ENCODE peak calls at places on chromosomes 16 and 17, in four cellular contexts. One of them, this sample, is unnamed.

GRCh38 chr16:25060920-25061319 is 45.8 kb upstream of the ARHGAP17 start:
- DNase-seq in PC-9: no peak
- DNase-seq in GM23338: no peak
- DNase-seq in HCT116: no peak
- DNase-seq in this sample: no peak

GRCh38 chr17:48270896-48271295 is 159.1 kb downstream of the SKAP1 start:
- DNase-seq in PC-9: no peak
- DNase-seq in GM23338: no peak
- DNase-seq in HCT116: no peak
- DNase-seq in this sample: no peak

GRCh38 chr16:17901309-17901708 is 430.5 kb upstream of the XYLT1 start:
- DNase-seq in PC-9: no peak
- DNase-seq in GM23338: no peak
- DNase-seq in HCT116: no peak
- DNase-seq in this sample: no peak

GRCh38 chr17:2106308-2106707 is 51.4 kb downstream of the HIC1 start:
- DNase-seq in PC-9: no peak
- DNase-seq in GM23338: no peak
- DNase-seq in HCT116: no peak
- DNase-seq in this sample: no peak

GRCh38 chr16:57565461-57565860 is 23.0 kb downstream of the ADGRG5 start:
- DNase-seq in PC-9: no peak
- DNase-seq in GM23338: no peak
- DNase-seq in HCT116: no peak
- DNase-seq in this sample: no peak

GRCh38 chr16:88303890-88304819 is 78.6 kb upstream of the ZNF469 start:
- DNase-seq in PC-9: peak; percentile 73
- DNase-seq in GM23338: no peak
- DNase-seq in HCT116: no peak
- DNase-seq in this sample: peak; percentile 65

GRCh38 chr16:49330562-49331201 is 42.9 kb upstream of the C16orf78 start:
- DNase-seq in PC-9: no peak
- DNase-seq in GM23338: no peak
- DNase-seq in HCT116: no peak
- DNase-seq in this sample: no peak

GRCh38 chr17:60390881-60391418 is 983 bp downstream of the USP32 start:
- DNase-seq in PC-9: peak; percentile 17
- DNase-seq in GM23338: no peak
- DNase-seq in HCT116: no peak
- DNase-seq in this sample: peak; percentile 36

GRCh38 chr16:88763502-88764053 is 21.4 kb downstream of the PIEZO1 start:
- DNase-seq in PC-9: peak; percentile 95
- DNase-seq in GM23338: peak; percentile 97
- DNase-seq in HCT116: no peak
- DNase-seq in this sample: no peak

GRCh38 chr16:66906916-66907836 is 11.5 kb downstream of the CDH16 start:
- DNase-seq in PC-9: no peak
- DNase-seq in GM23338: no peak
- DNase-seq in HCT116: no peak
- DNase-seq in this sample: no peak

GRCh38 chr16:49602201-49603041 is 228.8 kb downstream of the C16orf78 start:
- DNase-seq in PC-9: no peak
- DNase-seq in GM23338: no peak
- DNase-seq in HCT116: no peak
- DNase-seq in this sample: no peak

GRCh38 chr17:10059684-10060211 is 138.7 kb downstream of the GAS7 start:
- DNase-seq in PC-9: no peak
- DNase-seq in GM23338: peak; percentile 41
- DNase-seq in HCT116: no peak
- DNase-seq in this sample: no peak

GRCh38 chr17:59462385-59462784 is 103.0 kb upstream of the DHX40 start:
- DNase-seq in PC-9: no peak
- DNase-seq in GM23338: no peak
- DNase-seq in HCT116: no peak
- DNase-seq in this sample: no peak

GRCh38 chr17:33940769-33941168 is 314.3 kb upstream of the CCL2 start:
- DNase-seq in PC-9: no peak
- DNase-seq in GM23338: no peak
- DNase-seq in HCT116: no peak
- DNase-seq in this sample: no peak

GRCh38 chr17:78753316-78754250 is 28.5 kb downstream of the CYTH1 start:
- DNase-seq in PC-9: no peak
- DNase-seq in GM23338: no peak
- DNase-seq in HCT116: no peak
- DNase-seq in this sample: no peak

GRCh38 chr16:3074860-3075545 is 9.6 kb downstream of the IL32 start:
- DNase-seq in PC-9: no peak
- DNase-seq in GM23338: no peak
- DNase-seq in HCT116: no peak
- DNase-seq in this sample: no peak

GRCh38 chr17:31373150-31374082 is 18.1 kb upstream of the RAB11FIP4 start:
- DNase-seq in PC-9: no peak
- DNase-seq in GM23338: peak; percentile 74
- DNase-seq in HCT116: peak; percentile 8
- DNase-seq in this sample: peak; percentile 39

GRCh38 chr17:2707721-2708584 is 3.6 kb downstream of the CLUH start:
- DNase-seq in PC-9: no peak
- DNase-seq in GM23338: peak; percentile 79
- DNase-seq in HCT116: no peak
- DNase-seq in this sample: no peak

GRCh38 chr17:43914451-43914850 is 7.1 kb upstream of the MPP2 start:
- DNase-seq in PC-9: no peak
- DNase-seq in GM23338: no peak
- DNase-seq in HCT116: no peak
- DNase-seq in this sample: no peak

DNA sequence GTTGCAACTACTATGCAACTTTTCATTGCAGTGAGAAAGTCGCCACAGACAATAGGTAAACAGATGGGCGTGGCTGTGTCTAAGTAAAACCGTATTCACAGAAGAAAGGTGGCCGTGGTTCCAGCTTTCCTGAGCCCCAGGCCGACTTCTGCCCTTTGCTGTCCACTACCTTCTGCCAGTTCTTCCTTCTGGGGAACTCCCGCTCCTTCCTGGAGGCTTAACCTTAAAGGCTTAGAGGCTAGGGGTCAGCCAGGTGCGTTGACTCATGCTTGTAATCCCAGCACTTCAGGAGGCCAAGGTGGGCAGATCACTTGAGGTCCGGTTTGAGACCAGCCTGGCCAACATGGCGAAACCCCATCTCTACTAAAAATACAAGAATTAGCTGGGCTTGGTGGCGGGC is 2.1 kb upstream of the SEPTIN12 start:
- DNase-seq in PC-9: peak; percentile 30
- DNase-seq in GM23338: no peak
- DNase-seq in HCT116: no peak
- DNase-seq in this sample: no peak
- H2AFZ ChIP-seq in PC-9: peak overlapping the region; percentile 66
- H2AFZ ChIP-seq in GM23338: no peak overlapping the region
- H2AFZ ChIP-seq in HCT116: no peak overlapping the region
- H2AFZ ChIP-seq in this sample: no peak overlapping the region

GRCh38 chr17:76051071-76051467 is 21.2 kb downstream of the SRP68 start:
- DNase-seq in PC-9: peak; percentile 77
- DNase-seq in GM23338: no peak
- DNase-seq in HCT116: no peak
- DNase-seq in this sample: peak; percentile 41
- H4K20me1 ChIP-seq in PC-9: no peaks in the 10 kb centered on the region
- H4K20me1 ChIP-seq in GM23338: peaks cover 15% of the 10 kb centered on the region
- H4K20me1 ChIP-seq in HCT116: no peaks in the 10 kb centered on the region
- H4K20me1 ChIP-seq in this sample: no peaks in the 10 kb centered on the region

GRCh38 chr17:67478266-67479118 is 101.4 kb downstream of the PITPNC1 start:
- DNase-seq in PC-9: no peak
- DNase-seq in GM23338: no peak
- DNase-seq in HCT116: no peak
- DNase-seq in this sample: no peak
- H2AFZ ChIP-seq in PC-9: no peak overlapping the region
- H2AFZ ChIP-seq in GM23338: no peak overlapping the region
- H2AFZ ChIP-seq in HCT116: peak overlapping the region; percentile 33
- H2AFZ ChIP-seq in this sample: peak overlapping the region; percentile 24

GRCh38 chr17:46916211-46916610 is 6.7 kb upstream of the GOSR2 start:
- DNase-seq in PC-9: no peak
- DNase-seq in GM23338: no peak
- DNase-seq in HCT116: no peak
- DNase-seq in this sample: peak; percentile 79
- H4K20me1 ChIP-seq in PC-9: no peaks in the 10 kb centered on the region
- H4K20me1 ChIP-seq in GM23338: no peaks in the 10 kb centered on the region
- H4K20me1 ChIP-seq in HCT116: no peaks in the 10 kb centered on the region
- H4K20me1 ChIP-seq in this sample: no peaks in the 10 kb centered on the region

GRCh38 chr16:1278456-1278855 is 22.6 kb downstream of the TPSD1 start:
- DNase-seq in PC-9: no peak
- DNase-seq in GM23338: no peak
- DNase-seq in HCT116: no peak
- DNase-seq in this sample: no peak

GRCh38 chr16:1279945-1280589 is 24.2 kb downstream of the TPSD1 start:
- DNase-seq in PC-9: no peak
- DNase-seq in GM23338: no peak
- DNase-seq in HCT116: no peak
- DNase-seq in this sample: no peak

GRCh38 chr16:1280783-1281182 is 24.9 kb downstream of the TPSD1 start:
- DNase-seq in PC-9: no peak
- DNase-seq in GM23338: no peak
- DNase-seq in HCT116: no peak
- DNase-seq in this sample: no peak

GRCh38 chr16:1277945-1278282 is 22.0 kb downstream of the TPSD1 start:
- DNase-seq in PC-9: no peak
- DNase-seq in GM23338: no peak
- DNase-seq in HCT116: no peak
- DNase-seq in this sample: no peak

DNA sequence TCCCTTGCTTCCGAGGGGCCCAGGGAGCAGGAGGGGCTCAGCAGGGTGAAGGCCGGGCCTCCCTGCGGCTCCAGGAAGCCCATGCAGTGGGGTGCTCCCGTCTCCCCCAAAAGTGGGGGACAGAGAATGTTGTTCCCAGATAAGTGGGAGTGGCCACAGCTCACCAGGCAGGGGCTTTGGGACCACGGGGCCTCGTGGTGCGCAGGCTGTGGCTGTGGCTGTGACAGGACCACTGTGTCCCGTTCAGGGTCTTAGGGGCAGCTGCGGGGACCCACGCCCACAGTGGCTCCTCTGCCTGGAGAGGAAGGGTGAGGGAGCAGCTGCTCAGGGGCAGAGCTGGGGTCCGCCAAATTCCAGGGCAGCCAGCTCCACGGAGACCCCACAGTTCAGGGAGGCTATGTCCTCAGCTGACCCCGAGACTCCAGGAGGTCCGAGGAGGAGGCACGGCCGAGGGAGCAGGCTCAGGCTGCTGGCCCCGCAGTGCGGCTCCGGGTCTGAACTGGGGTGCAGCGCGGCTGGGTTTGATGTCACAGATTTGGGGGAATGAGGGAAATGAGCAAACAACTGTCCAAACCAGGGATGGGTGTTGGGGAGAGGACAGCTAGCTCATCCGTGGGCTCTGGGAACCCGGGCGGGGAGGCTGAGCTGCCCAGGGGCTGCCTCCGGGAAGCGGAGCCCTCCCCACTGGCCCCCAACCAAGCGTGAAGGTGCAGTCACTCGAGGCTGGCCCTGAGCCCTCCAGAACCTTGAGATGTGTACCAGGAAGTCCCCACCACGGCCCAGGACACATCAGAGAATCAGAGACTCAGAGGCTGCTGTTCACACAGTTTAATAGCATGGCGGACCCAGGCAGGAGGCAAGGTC is 23.4 kb downstream of the TPSD1 start:
- DNase-seq in PC-9: no peak
- DNase-seq in GM23338: no peak
- DNase-seq in HCT116: no peak
- DNase-seq in this sample: no peak
- H2AFZ ChIP-seq in PC-9: no peak overlapping the region
- H2AFZ ChIP-seq in GM23338: no peak overlapping the region
- H2AFZ ChIP-seq in HCT116: no peak overlapping the region
- H2AFZ ChIP-seq in this sample: no peak overlapping the region

GRCh38 chr16:85346404-85347212 is 234.3 kb upstream of the CIBAR2 start:
- DNase-seq in PC-9: no peak
- DNase-seq in GM23338: no peak
- DNase-seq in HCT116: no peak
- DNase-seq in this sample: no peak

GRCh38 chr16:85348065-85348840 is 236.0 kb upstream of the CIBAR2 start:
- DNase-seq in PC-9: no peak
- DNase-seq in GM23338: no peak
- DNase-seq in HCT116: no peak
- DNase-seq in this sample: no peak

GRCh38 chr16:85345129-85345639 is 232.9 kb upstream of the CIBAR2 start:
- DNase-seq in PC-9: no peak
- DNase-seq in GM23338: no peak
- DNase-seq in HCT116: no peak
- DNase-seq in this sample: no peak

GRCh38 chr16:85348921-85349334 is 236.7 kb upstream of the CIBAR2 start:
- DNase-seq in PC-9: no peak
- DNase-seq in GM23338: no peak
- DNase-seq in HCT116: no peak
- DNase-seq in this sample: no peak

DNA sequence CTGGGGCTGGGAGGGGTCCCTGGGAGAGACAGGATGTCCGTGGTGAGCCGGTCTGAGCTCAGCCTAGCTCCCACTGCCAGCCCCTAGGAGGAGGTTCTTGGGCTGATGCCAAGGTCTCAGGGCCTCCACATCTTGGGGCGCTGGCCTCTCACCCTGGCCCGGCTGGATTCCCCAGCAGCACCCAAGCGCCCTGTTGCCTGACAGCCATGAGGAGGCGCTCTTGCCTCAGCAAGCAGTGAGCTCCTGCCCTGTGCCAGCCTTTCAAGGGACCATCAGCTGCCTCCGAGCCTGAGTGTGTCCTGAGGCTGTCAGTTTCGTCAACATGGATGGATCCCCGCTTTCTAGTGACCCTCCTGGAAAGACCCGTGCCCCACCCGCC is 234.9 kb upstream of the CIBAR2 start:
- DNase-seq in PC-9: peak; percentile 44
- DNase-seq in GM23338: peak; percentile 75
- DNase-seq in HCT116: no peak
- DNase-seq in this sample: no peak
- H4K20me1 ChIP-seq in PC-9: no peaks in the 10 kb centered on the region
- H4K20me1 ChIP-seq in GM23338: no peaks in the 10 kb centered on the region
- H4K20me1 ChIP-seq in HCT116: no peaks in the 10 kb centered on the region
- H4K20me1 ChIP-seq in this sample: no peaks in the 10 kb centered on the region

GRCh38 chr17:69046130-69046807 is 14.5 kb downstream of the ABCA9 start:
- DNase-seq in PC-9: no peak
- DNase-seq in GM23338: peak; percentile 32
- DNase-seq in HCT116: no peak
- DNase-seq in this sample: no peak
- H2AFZ ChIP-seq in PC-9: no peak overlapping the region
- H2AFZ ChIP-seq in GM23338: no peak overlapping the region
- H2AFZ ChIP-seq in HCT116: no peak overlapping the region
- H2AFZ ChIP-seq in this sample: no peak overlapping the region